ENCODE peak calls at places on chromosomes 16 and 17, in seven cellular contexts. M, Q, R, F, T, J and Z are unnamed samples.

GRCh38 chr17:57396515-57396921 is 140.2 kb downstream of the MSI2 start:
- DNase-seq in Q (no peak), T (no peak), F (no peak), J (no peak), R (no peak), M (no peak), Z (no peak)

GRCh38 chr16:31198207-31198882 is 4.2 kb downstream of the PYCARD start:
- DNase-seq in J (no peak), M (no peak), R (no peak), F (no peak), Q (no peak), T (no peak), Z (no peak)

GRCh38 chr17:82839617-82840292 is at the start of gene ZNF750:
- DNase-seq in M (no peak), R (no peak), T (no peak), F (no peak), J (no peak), Q (no peak), Z (no peak)

GRCh38 chr16:89993377-89993776 is 25.9 kb downstream of the DBNDD1 start:
- DNase-seq in Q (no peak), F (no peak), R (no peak), T (no peak), J (no peak), M (no peak), Z (no peak)

GRCh38 chr16:80230328-80231117 is 310.3 kb upstream of the DYNLRB2 start:
- DNase-seq in T (no peak), J (no peak), R (no peak), Q (no peak), F (no peak), M (no peak), Z (no peak)

GRCh38 chr16:55842369-55843104 is 9.6 kb upstream of the CES1 start:
- DNase-seq in F (no peak), R (peak), T (peak), M (peak), J (no peak), Q (no peak), Z (peak)

GRCh38 chr17:73342057-73342522 is 30.3 kb upstream of the CDC42EP4 start:
- DNase-seq in R (no peak), M (peak), F (peak), J (peak), Q (peak), T (peak), Z (peak)

GRCh38 chr17:11852911-11853310 is 144.4 kb downstream of the ZNF18 start:
- DNase-seq in R (no peak), Q (no peak), M (no peak), T (no peak), J (no peak), F (no peak), Z (no peak)

GRCh38 chr16:50675686-50676610 is 5.2 kb downstream of the SNX20 start:
- DNase-seq in F (no peak), Q (no peak), M (no peak), T (no peak), R (no peak), J (no peak), Z (no peak)

GRCh38 chr16:9612267-9612666 is 520.8 kb downstream of the HAPSTR1 start:
- DNase-seq in R (no peak), Q (no peak), T (no peak), F (no peak), M (no peak), J (no peak), Z (no peak)

GRCh38 chr17:26818736-26819135 is 475.2 kb upstream of the WSB1 start:
- DNase-seq in J (no peak), Q (no peak), F (no peak), R (no peak), M (no peak), T (no peak), Z (no peak)

GRCh38 chr16:14004719-14005315 is 66.3 kb upstream of the MRTFB start:
- DNase-seq in R (no peak), T (no peak), J (no peak), Q (no peak), M (no peak), F (no peak), Z (no peak)

GRCh38 chr17:80853076-80853475 is 138.6 kb upstream of the CHMP6 start:
- DNase-seq in R (no peak), F (no peak), T (no peak), Q (no peak), J (no peak), M (no peak), Z (no peak)

GRCh38 chr17:56274491-56274890 is 121.2 kb downstream of the ANKFN1 start:
- DNase-seq in T (no peak), J (no peak), F (no peak), R (no peak), M (no peak), Q (no peak), Z (no peak)

GRCh38 chr17:75511610-75512575 is 3.4 kb downstream of the CASKIN2 start:
- DNase-seq in F (no peak), Q (no peak), J (no peak), M (no peak), T (no peak), R (no peak), Z (no peak)

GRCh38 chr17:5971969-5972368 is 98.2 kb upstream of the WSCD1 start:
- DNase-seq in T (no peak), R (no peak), F (no peak), M (no peak), J (no peak), Q (no peak), Z (no peak)

GRCh38 chr16:65283238-65283651 is 161.4 kb upstream of the CDH11 start:
- DNase-seq in J (no peak), Q (no peak), R (no peak), T (no peak), M (no peak), F (no peak), Z (no peak)

GRCh38 chr16:67286441-67287235 is 7.3 kb downstream of the PLEKHG4 start:
- DNase-seq in J (no peak), R (no peak), M (no peak), F (no peak), Q (no peak), T (no peak), Z (no peak)

GRCh38 chr16:77434022-77434364 is 841 bp downstream of the ADAMTS18 start:
- DNase-seq in J (no peak), R (no peak), Q (no peak), M (no peak), T (no peak), F (no peak), Z (no peak)

GRCh38 chr16:56423584-56424403 is 1.6 kb downstream of the AMFR start:
- DNase-seq in T (no peak), R (no peak), J (no peak), F (no peak), Q (no peak), M (no peak), Z (no peak)